ENCODE peak calls at places on chromosomes 12 and 14, in five cellular contexts. K is BE2C, G is upper lobe of right lung, M is fibroblast of lung, W is uterus. H is an unnamed sample.

GRCh38 chr14:25042362-25043299 is 7.3 kb downstream of the STXBP6 start:
- DNase-seq in K (no peak), G (no peak), M (peak; percentile 87), W (no peak), H (peak; percentile 79)

GRCh38 chr14:35949933-35950332 is 123.8 kb downstream of the BRMS1L start:
- DNase-seq in K (no peak), G (no peak), M (no peak), W (no peak), H (peak; percentile 31)

GRCh38 chr12:4139191-4139590 is 134.4 kb upstream of the CCND2 start:
- DNase-seq in K (no peak), G (no peak), M (no peak), W (no peak), H (no peak)

GRCh38 chr12:24605466-24605865 is 343.4 kb downstream of the BCAT1 start:
- DNase-seq in K (no peak), G (no peak), M (no peak), W (no peak), H (no peak)

GRCh38 chr14:64838656-64839055 is 41.1 kb downstream of the SPTB start:
- DNase-seq in K (no peak), G (no peak), M (no peak), W (no peak), H (peak; percentile 37)

GRCh38 chr14:68622856-68623255 is 170.0 kb downstream of the ZFP36L1 start:
- DNase-seq in K (no peak), G (no peak), M (no peak), W (no peak), H (no peak)

GRCh38 chr12:356276-356988 is 32.7 kb downstream of the KDM5A start:
- DNase-seq in K (no peak), G (no peak), M (no peak), W (no peak), H (no peak)

GRCh38 chr12:127054531-127054930 is 1212.4 kb upstream of the TMEM132C start:
- DNase-seq in K (no peak), G (no peak), M (no peak), W (no peak), H (no peak)

GRCh38 chr12:120093336-120093591 is 23.3 kb downstream of the RAB35 start:
- DNase-seq in K (no peak), G (no peak), M (no peak), W (no peak), H (no peak)

GRCh38 chr14:93262446-93262845 is 55.4 kb downstream of the UBR7 start:
- DNase-seq in K (no peak), G (no peak), M (no peak), W (no peak), H (no peak)

GRCh38 chr14:70808402-70809237 is 693 bp downstream of the MAP3K9 start:
- DNase-seq in K (peak; percentile 36), G (peak; percentile 75), M (no peak), W (no peak), H (peak; percentile 63)

GRCh38 chr12:109558374-109559199 is 14.7 kb downstream of the MMAB start:
- DNase-seq in K (no peak), G (no peak), M (no peak), W (no peak), H (no peak)

GRCh38 chr14:79418649-79419415 is 792.5 kb downstream of the DIO2 start:
- DNase-seq in K (no peak), G (no peak), M (no peak), W (no peak), H (no peak)

GRCh38 chr12:48118491-48118890 is 673 bp upstream of the PFKM start:
- DNase-seq in K (no peak), G (no peak), M (no peak), W (no peak), H (no peak)
- H3K4me3 ChIP-seq in K (peak overlapping the region; percentile 79), G (peak overlapping the region; percentile 68), M (peak overlapping the region; percentile 69), W (peak overlapping the region; percentile 43), H (peak overlapping the region; percentile 19)

GRCh38 chr14:94292872-94293577 is at the start of gene SERPINA10:
- DNase-seq in K (no peak), G (no peak), M (no peak), W (no peak), H (peak; percentile 63)

GRCh38 chr14:94295360-94296180 is 2.5 kb upstream of the SERPINA10 start:
- DNase-seq in K (no peak), G (no peak), M (no peak), W (no peak), H (no peak)

GRCh38 chr14:94291906-94292525 is 1.1 kb downstream of the SERPINA10 start:
- DNase-seq in K (no peak), G (no peak), M (no peak), W (no peak), H (no peak)

GRCh38 chr14:94292526-94292871 is 569 bp downstream of the SERPINA10 start:
- DNase-seq in K (no peak), G (no peak), M (no peak), W (no peak), H (no peak)

GRCh38 chr14:94293578-94293924 is 483 bp upstream of the SERPINA10 start:
- DNase-seq in K (no peak), G (no peak), M (no peak), W (no peak), H (no peak)
- H3K4me3 ChIP-seq in K (no peak overlapping the region), G (no peak overlapping the region), M (no peak overlapping the region), W (no peak overlapping the region), H (no peak overlapping the region)

GRCh38 chr12:85005615-85006014 is 30.5 kb downstream of the TSPAN19 start:
- DNase-seq in K (no peak), G (no peak), M (no peak), W (no peak), H (no peak)

GRCh38 chr12:85002778-85003296 is 33.2 kb downstream of the TSPAN19 start:
- DNase-seq in K (no peak), G (no peak), M (no peak), W (no peak), H (no peak)

GRCh38 chr12:85004199-85004598 is 31.9 kb downstream of the TSPAN19 start:
- DNase-seq in K (no peak), G (no peak), M (no peak), W (no peak), H (no peak)

DNA sequence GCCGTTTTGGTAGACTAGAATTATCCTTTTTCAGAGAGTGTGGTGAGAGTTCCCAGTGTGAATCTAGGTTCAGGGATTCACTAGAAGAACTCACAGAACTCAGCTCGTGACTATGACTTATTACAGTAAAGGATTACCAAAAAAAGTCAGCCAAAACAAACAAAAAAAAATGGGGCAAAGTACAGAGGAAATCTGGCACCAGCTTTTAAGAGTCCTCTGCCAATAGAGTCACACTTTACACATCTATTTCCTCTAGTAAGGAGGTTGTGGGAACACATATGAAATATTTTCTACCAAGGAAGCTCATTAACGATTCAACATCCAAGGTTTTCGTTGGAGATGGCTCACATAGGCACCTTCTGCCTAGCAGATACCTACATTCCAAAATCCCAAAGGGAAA is 28.2 kb downstream of the TSPAN19 start:
- DNase-seq in K (no peak), G (no peak), M (peak; percentile 82), W (no peak), H (no peak)
- H3K4me3 ChIP-seq in K (no peak overlapping the region), G (no peak overlapping the region), M (no peak overlapping the region), W (no peak overlapping the region), H (no peak overlapping the region)

GRCh38 chr12:93804392-93805179 is 127.4 kb downstream of the CRADD start:
- DNase-seq in K (no peak), G (no peak), M (no peak), W (no peak), H (no peak)

GRCh38 chr12:93802293-93802692 is 125.1 kb downstream of the CRADD start:
- DNase-seq in K (no peak), G (no peak), M (no peak), W (no peak), H (no peak)

GRCh38 chr12:93805736-93806141 is 128.6 kb downstream of the CRADD start:
- DNase-seq in K (no peak), G (no peak), M (no peak), W (no peak), H (no peak)

GRCh38 chr12:93802698-93803097 is 125.5 kb downstream of the CRADD start:
- DNase-seq in K (no peak), G (no peak), M (peak; percentile 77), W (no peak), H (no peak)

GRCh38 chr12:93803408-93803807 is 126.2 kb downstream of the CRADD start:
- DNase-seq in K (no peak), G (no peak), M (peak; percentile 88), W (no peak), H (peak; percentile 60)
- H3K4me3 ChIP-seq in K (no peak overlapping the region), G (no peak overlapping the region), M (no peak overlapping the region), W (no peak overlapping the region), H (no peak overlapping the region)

GRCh38 chr12:56143870-56144269 is 8.5 kb upstream of the MYL6B start:
- DNase-seq in K (no peak), G (no peak), M (no peak), W (no peak), H (no peak)

GRCh38 chr12:56143225-56143624 is 9.2 kb upstream of the MYL6B start:
- DNase-seq in K (no peak), G (no peak), M (no peak), W (no peak), H (no peak)

GRCh38 chr12:56142184-56142784 is 10.1 kb upstream of the MYL6B start:
- DNase-seq in K (no peak), G (no peak), M (no peak), W (no peak), H (no peak)

GRCh38 chr12:56146492-56147460 is 5.6 kb upstream of the MYL6B start:
- DNase-seq in K (no peak), G (no peak), M (peak; percentile 72), W (no peak), H (peak; percentile 41)

GRCh38 chr12:56145218-56145617 is 7.2 kb upstream of the MYL6B start:
- DNase-seq in K (no peak), G (no peak), M (no peak), W (no peak), H (no peak)
- H3K4me3 ChIP-seq in K (no peak overlapping the region), G (no peak overlapping the region), M (no peak overlapping the region), W (no peak overlapping the region), H (no peak overlapping the region)

GRCh38 chr12:12613334-12613733 is 1.7 kb downstream of the CREBL2 start:
- DNase-seq in K (no peak), G (no peak), M (no peak), W (no peak), H (no peak)
- H3K4me3 ChIP-seq in K (no peak overlapping the region), G (no peak overlapping the region), M (peak overlapping the region; percentile 25), W (no peak overlapping the region), H (no peak overlapping the region)

GRCh38 chr12:131714759-131715158 is 3.9 kb downstream of the SFSWAP start:
- DNase-seq in K (no peak), G (no peak), M (no peak), W (no peak), H (no peak)
- H3K4me3 ChIP-seq in K (no peak overlapping the region), G (no peak overlapping the region), M (no peak overlapping the region), W (no peak overlapping the region), H (no peak overlapping the region)